ENCODE peak calls at places on chromosomes 13 and 19, in four cellular contexts. One of them, this sample, is unnamed.
A peak's percentile ranks its signal among the peaks of the same experiment; 100 is the strongest.

GRCh38 chr19:56840452-56841193 is at the start of the genes PEG3 and ZIM2:
- DNase-seq in IMR-90: no peak
- DNase-seq in K562: no peak
- DNase-seq in GM12878: no peak
- DNase-seq in this sample: no peak

GRCh38 chr13:59665736-59666135 is 498.0 kb downstream of the DIAPH3 start:
- DNase-seq in K562: no peak
- DNase-seq in IMR-90: peak; percentile 10
- DNase-seq in GM12878: no peak
- DNase-seq in this sample: peak; percentile 15

GRCh38 chr19:46515879-46516350 is 20.2 kb upstream of the PNMA8B start:
- DNase-seq in K562: peak; percentile 58
- DNase-seq in IMR-90: peak; percentile 33
- DNase-seq in GM12878: no peak
- DNase-seq in this sample: peak; percentile 31

GRCh38 chr13:19053561-19053960 is 128.1 kb downstream of the TUBA3C start:
- DNase-seq in IMR-90: no peak
- DNase-seq in K562: no peak
- DNase-seq in GM12878: no peak
- DNase-seq in this sample: no peak

GRCh38 chr13:46551410-46552301 is 1.3 kb upstream of the LRCH1 start:
- DNase-seq in GM12878: no peak
- DNase-seq in K562: peak; percentile 71
- DNase-seq in IMR-90: peak; percentile 75
- DNase-seq in this sample: peak; percentile 65

GRCh38 chr19:57357406-57357805 is 5.9 kb upstream of the TRAPPC2B start:
- DNase-seq in GM12878: no peak
- DNase-seq in IMR-90: no peak
- DNase-seq in K562: no peak
- DNase-seq in this sample: no peak

GRCh38 chr13:82717249-82717648 is 1165.0 kb downstream of the SLITRK1 start:
- DNase-seq in IMR-90: peak; percentile 59
- DNase-seq in K562: no peak
- DNase-seq in GM12878: no peak
- DNase-seq in this sample: peak; percentile 51

GRCh38 chr13:109387438-109387837 is 398.9 kb downstream of the IRS2 start:
- DNase-seq in IMR-90: no peak
- DNase-seq in GM12878: no peak
- DNase-seq in K562: no peak
- DNase-seq in this sample: no peak

GRCh38 chr13:113802761-113803160 is 43.7 kb downstream of the TMEM255B start:
- DNase-seq in GM12878: no peak
- DNase-seq in K562: no peak
- DNase-seq in IMR-90: no peak
- DNase-seq in this sample: no peak

GRCh38 chr13:78401833-78402232 is 201.5 kb downstream of the POU4F1 start:
- DNase-seq in IMR-90: no peak
- DNase-seq in GM12878: no peak
- DNase-seq in K562: no peak
- DNase-seq in this sample: no peak

GRCh38 chr13:32079586-32079985 is 48.0 kb downstream of the FRY start:
- DNase-seq in IMR-90: no peak
- DNase-seq in GM12878: no peak
- DNase-seq in K562: no peak
- DNase-seq in this sample: peak; percentile 14

GRCh38 chr13:29676535-29676934 is 81.0 kb upstream of the SLC7A1 start:
- DNase-seq in GM12878: no peak
- DNase-seq in IMR-90: peak; percentile 29
- DNase-seq in K562: no peak
- DNase-seq in this sample: no peak

GRCh38 chr13:113967729-113968462 is 6.0 kb downstream of the C13orf46 start:
- DNase-seq in K562: no peak
- DNase-seq in IMR-90: no peak
- DNase-seq in GM12878: no peak
- DNase-seq in this sample: no peak

GRCh38 chr19:47447470-47448359 is 24.0 kb downstream of the SLC8A2 start:
- DNase-seq in GM12878: no peak
- DNase-seq in IMR-90: peak; percentile 22
- DNase-seq in K562: peak; percentile 96
- DNase-seq in this sample: peak; percentile 44

GRCh38 chr19:8373867-8374813 is 10.2 kb downstream of the ANGPTL4 start:
- DNase-seq in K562: peak; percentile 70
- DNase-seq in GM12878: no peak
- DNase-seq in IMR-90: no peak
- DNase-seq in this sample: no peak

GRCh38 chr19:9865732-9866627 is 30.9 kb downstream of the PIN1 start:
- DNase-seq in K562: no peak
- DNase-seq in GM12878: no peak
- DNase-seq in IMR-90: no peak
- DNase-seq in this sample: no peak
- TF ChIP-seq FOS in K562: no peak
- TF ChIP-seq FOS in GM12878: no peak
- TF ChIP-seq FOS in IMR-90: no peak
- TF ChIP-seq FOS in this sample: no peak

GRCh38 chr19:50644315-50644915 is 4.7 kb upstream of the SYT3 start:
- DNase-seq in K562: no peak
- DNase-seq in GM12878: no peak
- DNase-seq in IMR-90: no peak
- DNase-seq in this sample: no peak
- H3K4me3 ChIP-seq in K562: no peak overlapping the region
- H3K4me3 ChIP-seq in GM12878: no peak overlapping the region
- H3K4me3 ChIP-seq in IMR-90: no peak overlapping the region
- H3K4me3 ChIP-seq in this sample: no peak overlapping the region

GRCh38 chr19:53507523-53508442 is 30.2 kb upstream of the ZNF331 start:
- DNase-seq in GM12878: no peak
- DNase-seq in IMR-90: peak; percentile 41
- DNase-seq in K562: no peak
- DNase-seq in this sample: no peak

GRCh38 chr19:53509443-53509842 is 28.5 kb upstream of the ZNF331 start:
- DNase-seq in IMR-90: no peak
- DNase-seq in K562: no peak
- DNase-seq in GM12878: no peak
- DNase-seq in this sample: no peak

GRCh38 chr19:53509845-53510244 is 28.1 kb upstream of the ZNF331 start:
- DNase-seq in GM12878: no peak
- DNase-seq in IMR-90: no peak
- DNase-seq in K562: no peak
- DNase-seq in this sample: no peak

GRCh38 chr19:53511357-53511756 is 26.6 kb upstream of the ZNF331 start:
- DNase-seq in GM12878: no peak
- DNase-seq in IMR-90: no peak
- DNase-seq in K562: no peak
- DNase-seq in this sample: no peak

GRCh38 chr19:53511933-53512374 is 26.0 kb upstream of the ZNF331 start:
- DNase-seq in IMR-90: peak; percentile 65
- DNase-seq in GM12878: no peak
- DNase-seq in K562: peak; percentile 60
- DNase-seq in this sample: peak; percentile 57
- TF ChIP-seq FOS in IMR-90: no peak
- TF ChIP-seq FOS in GM12878: no peak
- TF ChIP-seq FOS in K562: no peak
- TF ChIP-seq FOS in this sample: no peak

DNA sequence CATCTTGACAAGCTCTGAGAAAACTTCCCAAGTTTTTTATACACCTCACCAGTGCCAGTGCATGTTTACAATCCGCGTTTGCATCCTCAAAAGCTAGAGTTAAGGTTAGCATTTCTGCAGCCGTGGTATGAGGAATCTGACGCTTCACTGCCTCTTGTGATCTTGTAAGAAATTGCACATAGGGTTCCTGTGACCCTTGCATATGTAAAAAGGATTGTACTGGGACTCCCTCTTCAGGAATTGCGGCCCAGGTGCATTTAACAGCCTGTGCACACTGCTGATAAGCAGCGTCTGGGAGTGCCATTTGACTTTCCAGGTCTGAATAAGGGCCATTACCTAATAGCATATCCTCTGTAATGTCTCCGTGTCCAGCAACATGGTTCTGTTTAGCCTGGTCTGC is 15.3 kb downstream of the FPR3 start:
- DNase-seq in K562: peak; percentile 81
- DNase-seq in IMR-90: no peak
- DNase-seq in GM12878: no peak
- DNase-seq in this sample: no peak
- H3K4me3 ChIP-seq in K562: no peak overlapping the region
- H3K4me3 ChIP-seq in IMR-90: no peak overlapping the region
- H3K4me3 ChIP-seq in GM12878: no peak overlapping the region
- H3K4me3 ChIP-seq in this sample: no peak overlapping the region

DNA sequence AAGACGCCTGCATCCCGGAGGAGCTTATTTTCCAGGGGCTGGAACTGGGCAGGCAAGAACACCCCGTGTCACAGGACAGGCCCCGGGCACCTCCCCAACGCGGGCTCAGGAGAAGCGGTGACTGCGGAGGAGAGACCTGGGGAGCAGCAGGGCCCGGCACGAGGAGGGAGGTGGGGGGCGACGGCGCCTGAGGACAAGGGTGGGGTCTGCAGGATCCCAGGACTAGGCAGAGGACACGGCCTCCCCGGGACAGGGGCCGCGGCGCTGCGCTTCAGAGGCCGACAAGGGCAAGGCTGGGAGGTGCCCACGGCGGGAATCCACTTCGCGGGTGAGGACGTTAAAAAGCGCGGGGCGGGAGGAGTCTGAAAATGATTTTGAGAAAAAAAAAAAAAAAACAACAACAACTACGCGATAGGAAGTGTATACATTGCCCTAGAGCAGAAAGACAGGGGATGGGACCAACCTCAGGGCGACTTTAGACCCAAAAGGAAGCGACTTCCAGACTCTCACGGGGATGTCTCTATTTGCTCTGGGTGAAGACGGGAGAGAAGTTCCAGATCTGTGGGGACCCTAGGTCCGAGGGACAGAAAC is 44.9 kb downstream of the ZNF611 start:
- DNase-seq in GM12878: no peak
- DNase-seq in K562: peak; percentile 37
- DNase-seq in IMR-90: no peak
- DNase-seq in this sample: peak; percentile 42
- TF ChIP-seq FOS in GM12878: no peak
- TF ChIP-seq FOS in K562: no peak
- TF ChIP-seq FOS in IMR-90: no peak
- TF ChIP-seq FOS in this sample: no peak

GRCh38 chr19:16462757-16463250 is 9.0 kb downstream of the EPS15L1 start:
- DNase-seq in K562: no peak
- DNase-seq in GM12878: no peak
- DNase-seq in IMR-90: peak; percentile 34
- DNase-seq in this sample: no peak

GRCh38 chr19:16463341-16463990 is 8.3 kb downstream of the EPS15L1 start:
- DNase-seq in K562: no peak
- DNase-seq in IMR-90: no peak
- DNase-seq in GM12878: no peak
- DNase-seq in this sample: no peak

GRCh38 chr19:16465239-16465638 is 6.5 kb downstream of the EPS15L1 start:
- DNase-seq in K562: no peak
- DNase-seq in IMR-90: no peak
- DNase-seq in GM12878: no peak
- DNase-seq in this sample: no peak

GRCh38 chr19:16461630-16462051 is 10.1 kb downstream of the EPS15L1 start:
- DNase-seq in GM12878: no peak
- DNase-seq in IMR-90: no peak
- DNase-seq in K562: no peak
- DNase-seq in this sample: no peak

DNA sequence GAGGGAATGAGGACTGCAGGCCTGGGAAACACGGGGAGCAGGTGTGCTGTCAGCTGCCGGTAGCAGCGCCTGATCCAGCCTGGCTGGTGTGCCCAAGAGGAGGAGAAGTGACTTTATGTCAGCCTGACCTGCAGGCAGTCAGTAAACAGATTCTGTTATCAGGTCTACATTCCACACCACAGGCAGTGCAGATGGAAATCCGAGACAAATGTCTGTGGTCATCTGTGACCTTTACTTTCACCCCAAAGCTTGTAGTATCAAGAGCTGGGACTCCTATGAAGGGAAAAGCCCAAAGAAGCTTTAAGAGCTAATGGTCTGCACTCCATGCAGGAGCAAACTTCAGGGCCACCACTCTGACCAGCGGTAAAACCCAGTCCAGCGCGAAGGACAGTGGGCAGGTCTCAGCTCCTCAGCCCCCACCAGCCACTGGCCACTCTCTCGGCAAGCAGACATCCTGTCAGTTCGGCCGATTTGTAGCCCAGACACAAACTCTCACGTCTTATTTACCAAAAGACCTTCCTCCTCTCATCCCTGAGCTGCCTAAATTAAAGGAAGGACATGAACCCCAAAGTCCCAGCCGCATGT is 7.7 kb downstream of the EPS15L1 start:
- DNase-seq in IMR-90: peak; percentile 64
- DNase-seq in K562: peak; percentile 76
- DNase-seq in GM12878: no peak
- DNase-seq in this sample: no peak
- H3K4me3 ChIP-seq in IMR-90: no peak overlapping the region
- H3K4me3 ChIP-seq in K562: no peak overlapping the region
- H3K4me3 ChIP-seq in GM12878: no peak overlapping the region
- H3K4me3 ChIP-seq in this sample: no peak overlapping the region